ENCODE peak calls at places on chromosomes 13 and 19, in seven cellular contexts. F, M, T, R, H, E and O are unnamed samples.

GRCh38 chr19:29672933-29673336 is 7.7 kb downstream of the PLEKHF1 start:
- DNase-seq in F (no peak), M (no peak), T (peak; percentile 63), R (no peak), H (no peak), E (no peak), O (peak; percentile 62)

GRCh38 chr19:2050991-2051770 is at the start of gene MKNK2:
- DNase-seq in F (peak; percentile 97), M (no peak), T (peak; percentile 94), R (peak; percentile 82), H (peak; percentile 88), E (peak; percentile 91), O (no peak)

GRCh38 chr13:43611631-43612416 is 174.9 kb downstream of the ENOX1 start:
- DNase-seq in F (no peak), M (no peak), T (no peak), R (no peak), H (no peak), E (no peak), O (no peak)

GRCh38 chr13:36297600-36298338 is at the start of gene CCDC169:
- DNase-seq in F (peak; percentile 94), M (no peak), T (peak; percentile 73), R (peak; percentile 44), H (peak; percentile 67), E (peak; percentile 58), O (no peak)

GRCh38 chr19:21023901-21024300 is 3.4 kb downstream of the ZNF430 start:
- DNase-seq in F (no peak), M (no peak), T (no peak), R (peak; percentile 73), H (no peak), E (no peak), O (no peak)

GRCh38 chr13:93227280-93227905 is 786 bp downstream of the GPC6 start:
- DNase-seq in F (peak; percentile 79), M (no peak), T (peak; percentile 11), R (peak; percentile 43), H (no peak), E (peak; percentile 59), O (no peak)

GRCh38 chr13:28530729-28531194 is 35.8 kb upstream of the FLT1 start:
- DNase-seq in F (no peak), M (no peak), T (no peak), R (peak; percentile 4), H (no peak), E (peak; percentile 50), O (no peak)

GRCh38 chr19:35213678-35214632 is 14.6 kb downstream of the FAM187B start:
- DNase-seq in F (peak; percentile 11), M (no peak), T (peak; percentile 84), R (peak; percentile 92), H (peak; percentile 84), E (peak; percentile 96), O (peak; percentile 80)

GRCh38 chr19:1173845-1174809 is at the start of gene SBNO2:
- DNase-seq in F (peak; percentile 98), M (no peak), T (peak; percentile 95), R (peak; percentile 84), H (peak; percentile 93), E (peak; percentile 90), O (peak; percentile 59)

GRCh38 chr19:6225232-6225635 is 54.5 kb downstream of the MLLT1 start:
- DNase-seq in F (no peak), M (no peak), T (no peak), R (no peak), H (no peak), E (no peak), O (no peak)

GRCh38 chr13:106407338-106407737 is 128.1 kb downstream of the EFNB2 start:
- DNase-seq in F (no peak), M (no peak), T (no peak), R (peak; percentile 48), H (no peak), E (no peak), O (no peak)

GRCh38 chr19:6772028-6772865 is at the start of gene VAV1:
- DNase-seq in F (peak; percentile 57), M (no peak), T (peak; percentile 84), R (no peak), H (no peak), E (no peak), O (peak; percentile 79)

GRCh38 chr19:33705090-33705847 is 83.5 kb downstream of the CHST8 start:
- DNase-seq in F (peak; percentile 62), M (no peak), T (no peak), R (no peak), H (no peak), E (no peak), O (no peak)

DNA sequence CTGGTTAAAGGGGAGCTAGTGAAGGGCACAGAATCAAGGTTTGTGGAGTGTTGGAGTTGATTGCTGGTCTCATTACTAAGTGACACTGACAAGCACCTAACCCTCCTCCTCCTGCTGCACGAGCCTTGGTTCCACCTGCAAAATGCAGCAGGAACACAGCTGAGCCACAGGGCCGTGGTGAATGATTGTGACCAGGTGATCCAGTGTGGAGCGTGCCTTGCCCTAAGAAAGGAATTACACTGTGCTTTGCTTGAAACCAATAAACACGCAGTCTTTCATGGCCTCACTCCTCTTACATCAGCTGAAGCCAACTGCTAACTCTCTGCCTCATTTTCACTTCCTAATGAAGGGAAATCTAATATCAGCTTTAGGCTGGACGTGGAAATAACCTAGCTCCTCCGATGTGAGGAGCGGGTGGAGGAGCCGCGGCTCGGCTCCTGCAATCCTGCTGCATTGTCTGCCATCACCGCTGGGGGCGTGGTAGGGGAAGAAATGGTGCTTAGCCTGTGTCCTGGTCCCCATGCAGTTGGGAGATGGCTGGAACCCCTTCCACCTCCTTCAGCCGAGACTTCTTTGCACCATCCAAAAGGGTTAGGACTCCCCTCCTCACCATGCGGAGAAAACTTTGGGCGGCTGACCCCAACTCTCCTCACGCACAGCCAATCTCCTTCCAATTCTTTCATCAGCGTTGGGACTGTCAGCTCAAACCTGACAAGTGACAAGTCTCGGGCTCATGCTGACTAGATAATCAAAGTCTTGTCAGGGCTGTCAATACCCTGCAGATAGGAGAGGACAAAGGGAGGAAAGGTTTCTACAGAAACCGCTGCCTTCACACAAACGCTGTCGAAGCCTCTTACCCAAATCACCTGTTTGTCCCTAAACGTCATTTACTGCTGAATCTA is 427.9 kb downstream of the ZNF536 start:
- DNase-seq in F (peak; percentile 91), M (no peak), T (peak; percentile 39), R (no peak), H (peak; percentile 68), E (no peak), O (no peak)
- TF ChIP-seq CTCF in F (peak; percentile 93), M (peak; percentile 75), T (peak; percentile 72), R (peak; percentile 37), H (peak; percentile 51), E (peak; percentile 51), O (peak; percentile 62)

GRCh38 chr19:45150180-45150579 is 10.6 kb downstream of the NKPD1 start:
- DNase-seq in F (no peak), M (no peak), T (no peak), R (no peak), H (no peak), E (no peak), O (no peak)

GRCh38 chr19:45153339-45154063 is 7.3 kb downstream of the NKPD1 start:
- DNase-seq in F (peak; percentile 84), M (no peak), T (peak; percentile 36), R (no peak), H (no peak), E (peak; percentile 33), O (no peak)

GRCh38 chr19:45150731-45151725 is 9.8 kb downstream of the NKPD1 start:
- DNase-seq in F (no peak), M (no peak), T (no peak), R (peak; percentile 14), H (no peak), E (no peak), O (no peak)

GRCh38 chr19:45152504-45153338 is 8.1 kb downstream of the NKPD1 start:
- DNase-seq in F (peak; percentile 89), M (no peak), T (peak; percentile 67), R (no peak), H (peak; percentile 61), E (peak; percentile 54), O (no peak)

DNA sequence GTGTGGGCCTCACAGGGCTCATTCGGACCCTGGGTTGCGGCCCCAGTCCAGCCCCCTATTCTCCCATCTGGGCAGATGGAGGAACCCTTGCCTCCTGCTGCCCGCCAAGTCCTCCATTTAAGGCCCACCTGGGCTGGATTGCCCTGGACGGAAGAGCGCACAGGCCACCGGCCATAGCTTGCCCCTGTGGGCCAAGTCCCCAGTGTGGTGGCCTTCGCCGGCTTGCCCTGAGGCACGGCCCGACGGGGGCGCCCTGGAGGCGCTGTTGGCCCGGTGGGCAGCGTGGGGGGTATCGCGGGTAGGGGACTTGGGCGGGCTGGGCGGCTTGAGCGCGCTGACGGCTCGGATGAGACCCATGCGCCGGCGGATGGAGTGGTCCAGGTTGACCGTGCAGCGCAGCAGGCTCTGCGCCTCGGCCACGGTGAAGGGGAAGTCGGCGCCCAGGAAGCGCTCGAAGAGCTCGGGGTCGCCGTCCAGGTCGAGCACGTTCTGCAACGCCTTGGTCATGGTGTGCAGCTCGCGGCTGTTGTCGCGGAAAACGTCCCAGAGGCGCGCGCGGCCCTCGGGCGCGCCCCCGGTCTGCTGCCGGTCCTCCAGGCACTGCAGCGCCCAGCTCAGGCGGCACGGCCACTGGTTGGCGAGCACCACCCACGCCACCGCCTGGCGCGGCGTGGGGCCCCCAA is 8.8 kb downstream of the NKPD1 start:
- DNase-seq in F (peak; percentile 70), M (no peak), T (no peak), R (no peak), H (no peak), E (no peak), O (no peak)
- H3K4me3 ChIP-seq in F (no peak overlapping the region), M (peak overlapping the region; percentile 41), T (peak overlapping the region; percentile 24), R (no peak overlapping the region), H (no peak overlapping the region), E (no peak overlapping the region), O (no peak overlapping the region)

GRCh38 chr13:73403362-73404150 is 344.8 kb downstream of the KLF5 start:
- DNase-seq in F (no peak), M (no peak), T (no peak), R (peak; percentile 29), H (no peak), E (no peak), O (no peak)

GRCh38 chr13:73401769-73402168 is 343.0 kb downstream of the KLF5 start:
- DNase-seq in F (no peak), M (no peak), T (no peak), R (no peak), H (no peak), E (no peak), O (no peak)

GRCh38 chr13:73399347-73400216 is 340.8 kb downstream of the KLF5 start:
- DNase-seq in F (no peak), M (no peak), T (peak; percentile 63), R (peak; percentile 76), H (no peak), E (no peak), O (no peak)

GRCh38 chr13:73406454-73406853 is 347.6 kb downstream of the KLF5 start:
- DNase-seq in F (no peak), M (no peak), T (no peak), R (peak; percentile 21), H (no peak), E (no peak), O (no peak)

DNA sequence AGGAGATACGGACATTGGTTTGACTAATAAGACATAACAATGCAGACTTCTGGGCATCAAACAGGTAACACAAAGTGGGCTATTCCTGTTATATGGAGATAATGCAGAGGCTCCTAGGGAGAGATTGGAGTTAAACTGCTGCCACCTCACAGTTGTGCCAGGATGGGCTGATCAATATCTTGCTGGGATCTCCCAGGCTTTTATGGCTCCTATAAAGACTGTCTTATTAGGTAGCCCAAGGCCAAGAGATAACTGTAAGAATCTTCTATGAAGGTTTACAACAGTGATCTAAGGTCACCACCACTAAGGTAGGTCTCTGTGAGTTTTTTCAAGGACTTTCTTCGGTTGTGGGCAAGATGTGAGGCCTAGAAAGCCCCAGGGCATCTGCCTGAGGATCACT is 345.8 kb downstream of the KLF5 start:
- DNase-seq in F (no peak), M (no peak), T (no peak), R (no peak), H (no peak), E (no peak), O (no peak)
- TF ChIP-seq CTCF in F (no peak), M (no peak), T (no peak), R (no peak), H (no peak), E (no peak), O (no peak)

GRCh38 chr19:46648070-46648960 is 12.3 kb upstream of the GNG8 start:
- DNase-seq in F (no peak), M (no peak), T (no peak), R (no peak), H (no peak), E (no peak), O (no peak)
- H3K4me3 ChIP-seq in F (no peak overlapping the region), M (no peak overlapping the region), T (no peak overlapping the region), R (no peak overlapping the region), H (no peak overlapping the region), E (no peak overlapping the region), O (no peak overlapping the region)